ENCODE peak calls at places on chromosomes 16 and 17, in six cellular contexts. R, A, I, X, T and E are unnamed samples.

GRCh38 chr17:1160591-1161041 is 19.2 kb downstream of the ABR start:
- DNase-seq in R (no peak), A (no peak), I (no peak), X (no peak), T (no peak), E (no peak)

GRCh38 chr17:74852237-74853047 is 7.2 kb downstream of the GRIN2C start:
- DNase-seq in R (peak), A (peak), I (no peak), X (no peak), T (no peak), E (no peak)

GRCh38 chr17:78351449-78352006 is 8.3 kb downstream of the SOCS3 start:
- DNase-seq in R (no peak), A (peak), I (peak), X (peak), T (peak), E (no peak)

GRCh38 chr16:24577167-24577566 is 37.8 kb downstream of the RBBP6 start:
- DNase-seq in R (no peak), A (no peak), I (no peak), X (peak), T (no peak), E (no peak)

GRCh38 chr17:13204607-13205237 is 186.9 kb upstream of the ELAC2 start:
- DNase-seq in R (no peak), A (no peak), I (no peak), X (no peak), T (no peak), E (no peak)

GRCh38 chr17:65314212-65314611 is 177.0 kb downstream of the RGS9 start:
- DNase-seq in R (no peak), A (no peak), I (no peak), X (no peak), T (no peak), E (no peak)

GRCh38 chr16:11639925-11640899 is 28.0 kb upstream of the SNN start:
- DNase-seq in R (no peak), A (peak), I (peak), X (peak), T (peak), E (no peak)

GRCh38 chr17:78121801-78122220 is 6.7 kb downstream of the TMC6 start:
- DNase-seq in R (no peak), A (no peak), I (no peak), X (no peak), T (no peak), E (no peak)

GRCh38 chr17:31740611-31741082 is 118.4 kb downstream of the COPRS start:
- DNase-seq in R (no peak), A (peak), I (peak), X (peak), T (no peak), E (no peak)

GRCh38 chr16:13291934-13292333 is 390.5 kb downstream of the SHISA9 start:
- DNase-seq in R (no peak), A (peak), I (no peak), X (no peak), T (no peak), E (peak)

GRCh38 chr16:69417537-69418199 is 6.8 kb upstream of the CYB5B start:
- DNase-seq in R (no peak), A (peak), I (no peak), X (no peak), T (no peak), E (no peak)

GRCh38 chr16:81521141-81521626 is 76.6 kb downstream of the CMIP start:
- DNase-seq in R (peak), A (no peak), I (no peak), X (no peak), T (peak), E (no peak)

GRCh38 chr16:63361032-63361624 is 1324.9 kb upstream of the CDH8 start:
- DNase-seq in R (no peak), A (peak), I (peak), X (peak), T (no peak), E (peak)

GRCh38 chr16:628321-629061 is 2.3 kb upstream of the WFIKKN1 start:
- DNase-seq in R (no peak), A (no peak), I (no peak), X (no peak), T (no peak), E (no peak)

GRCh38 chr16:57531635-57532220 is 4.6 kb downstream of the CCDC102A start:
- DNase-seq in R (no peak), A (no peak), I (no peak), X (no peak), T (no peak), E (no peak)

GRCh38 chr17:55402374-55402773 is 19.3 kb downstream of the MMD start:
- DNase-seq in R (no peak), A (no peak), I (no peak), X (peak), T (no peak), E (no peak)

GRCh38 chr17:76805319-76805718 is 62.9 kb upstream of the MGAT5B start:
- DNase-seq in R (no peak), A (no peak), I (peak), X (peak), T (no peak), E (no peak)

GRCh38 chr17:83099570-83100181 is 20.3 kb downstream of the METRNL start:
- DNase-seq in R (no peak), A (peak), I (no peak), X (no peak), T (peak), E (no peak)

DNA sequence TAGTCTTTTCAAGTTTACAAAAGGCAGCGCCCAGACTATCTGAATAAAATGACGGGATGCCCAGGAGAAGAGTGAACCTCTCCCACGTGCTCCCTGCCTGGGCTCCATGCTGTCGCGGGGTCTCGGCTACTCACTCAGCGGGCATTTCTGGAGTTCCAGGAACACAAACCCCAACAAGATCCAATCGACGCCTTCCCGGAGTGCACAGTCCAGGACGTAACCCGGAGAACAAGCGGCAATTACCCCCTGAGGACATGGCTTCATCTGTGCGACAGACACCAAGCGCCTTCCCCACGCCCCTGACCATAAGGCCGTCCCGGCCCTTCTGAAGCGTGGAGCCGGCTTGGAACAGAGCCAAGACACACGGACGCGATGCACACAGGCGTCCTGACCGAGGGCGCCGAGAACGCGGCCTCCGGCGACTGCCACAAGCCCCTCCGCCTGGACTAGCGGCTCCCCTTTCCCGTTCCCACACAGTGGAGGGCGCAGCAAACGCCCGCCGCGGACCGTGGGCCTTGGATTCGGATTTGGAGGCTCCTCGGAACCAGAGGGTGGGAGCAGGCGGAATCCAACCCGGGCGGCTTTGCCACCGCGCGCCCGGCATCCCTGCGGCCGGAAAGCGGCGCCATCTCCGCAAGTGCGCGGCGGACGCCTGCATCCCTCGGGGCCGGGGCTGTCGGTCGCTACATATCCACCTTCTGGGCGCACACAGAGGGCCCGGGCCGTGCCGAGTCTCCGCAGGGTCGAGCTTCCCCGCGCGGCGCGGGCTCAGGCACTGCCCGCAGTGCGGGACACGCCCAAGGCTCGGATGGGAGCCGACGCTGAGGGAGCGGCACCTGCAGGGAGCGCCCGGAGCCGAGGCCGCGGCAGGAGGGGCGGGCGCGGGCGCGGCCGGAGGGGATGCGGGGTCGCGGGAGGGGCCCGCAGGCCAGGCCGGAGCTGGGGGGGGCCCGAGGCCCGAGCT is 725 bp downstream of the ABCA3 start:
- DNase-seq in R (peak), A (peak), I (no peak), X (peak), T (peak), E (peak)
- TF ChIP-seq CTCF in R (no peak), A (peak), I (peak), X (no peak), T (no peak), E (no peak)

GRCh38 chr17:47738178-47738577 is 5.1 kb downstream of the TBX21 start:
- DNase-seq in R (peak), A (no peak), I (no peak), X (no peak), T (no peak), E (no peak)
- TF ChIP-seq CTCF in R (no peak), A (no peak), I (no peak), X (no peak), T (no peak), E (no peak)

GRCh38 chr17:39576187-39576586 is 31.5 kb downstream of the NEUROD2 start:
- DNase-seq in R (no peak), A (no peak), I (no peak), X (no peak), T (no peak), E (peak)
- TF ChIP-seq CTCF in R (no peak), A (peak), I (peak), X (peak), T (peak), E (peak)

DNA sequence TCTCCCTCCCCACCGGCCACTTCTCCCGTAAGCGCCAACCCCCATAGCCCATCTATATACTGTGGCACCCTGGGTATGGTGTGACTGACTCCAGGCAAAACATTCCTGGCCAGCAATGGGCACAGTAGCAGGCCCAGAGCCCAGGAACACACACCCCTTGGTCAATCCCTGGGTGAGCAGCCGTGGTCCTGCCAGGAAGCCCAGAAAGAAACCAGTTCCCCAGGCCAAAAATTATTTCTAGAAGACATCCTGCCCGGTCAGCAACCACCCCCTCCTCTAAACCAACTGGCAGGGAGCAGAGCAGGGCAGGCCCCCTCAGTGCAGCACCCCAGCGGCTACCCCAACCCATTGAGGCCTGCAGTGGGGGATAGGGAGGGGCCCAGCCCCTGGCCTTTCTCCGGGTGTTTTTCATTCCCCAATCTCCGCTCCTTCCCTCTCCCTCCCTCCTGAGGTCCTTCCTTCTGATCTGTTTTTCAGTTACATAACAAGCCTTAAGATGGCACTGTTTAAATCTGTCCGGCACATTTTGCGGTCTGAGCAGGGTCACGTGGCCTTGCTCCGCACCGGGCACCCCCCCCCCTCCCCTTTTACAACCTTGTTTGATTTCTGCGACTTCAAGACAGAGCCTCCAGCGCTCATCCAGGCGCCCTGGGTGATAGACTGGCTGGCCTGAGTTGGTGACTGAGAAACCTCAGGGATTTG is 2.0 kb downstream of the NPTX1 start:
- DNase-seq in R (no peak), A (peak), I (no peak), X (peak), T (no peak), E (no peak)
- TF ChIP-seq CTCF in R (no peak), A (peak), I (peak), X (peak), T (no peak), E (peak)